ENCODE peak calls at places on chromosome 19, in eight cellular contexts. Q is NCI-H510A; C is GM13977; X is activated CD4-positive, alpha-beta T cell treated with anti-CD3 and anti-CD28 coated beads for 48 hours; S is pancreas; K is ascending aorta; U is Ammon's horn; A is activated naive CD8-positive, alpha-beta T cell treated with anti-CD3 and anti-CD28 coated beads, Interleukin-2, amount 50 U/mL, for 24 hours. B is an unnamed sample.

GRCh38 chr19:3520166-3521103 is 14.3 kb downstream of the FZR1 start:
- DNase-seq in Q (no peak), C (no peak), K (peak), A (no peak), S (no peak), X (no peak), U (no peak), B (no peak)

GRCh38 chr19:19185853-19186728 is 5.9 kb downstream of the BORCS8 start:
- DNase-seq in C (no peak), A (peak), S (no peak), K (no peak), U (no peak), X (peak), Q (peak), B (no peak)

GRCh38 chr19:55384576-55385235 is 614 bp upstream of the TMEM238 start:
- DNase-seq in X (peak), C (no peak), S (no peak), U (no peak), Q (peak), A (peak), K (no peak), B (peak)

GRCh38 chr19:35222373-35223005 is 6.0 kb downstream of the FAM187B start:
- DNase-seq in S (no peak), Q (no peak), X (no peak), K (no peak), C (no peak), A (peak), U (no peak), B (no peak)

GRCh38 chr19:1241417-1242095 is at the start of gene ATP5F1D:
- DNase-seq in K (peak), C (peak), U (peak), X (peak), A (peak), S (peak), Q (peak), B (peak)

GRCh38 chr19:6947745-6948144 is 60.4 kb downstream of the ADGRE1 start:
- DNase-seq in A (peak), S (no peak), X (peak), U (no peak), C (peak), K (no peak), Q (no peak), B (no peak)

GRCh38 chr19:57338798-57339378 is 12.2 kb upstream of the ZNF304 start:
- DNase-seq in A (no peak), C (no peak), S (no peak), Q (no peak), X (no peak), U (no peak), K (no peak), B (no peak)

GRCh38 chr19:9008667-9009066 is 1.5 kb downstream of the MUC16 start:
- DNase-seq in A (no peak), U (no peak), X (no peak), C (no peak), S (no peak), Q (no peak), K (no peak), B (no peak)

GRCh38 chr19:48553676-48554384 is 1.9 kb downstream of the SULT2B1 start:
- DNase-seq in A (no peak), S (peak), U (no peak), X (no peak), C (no peak), K (no peak), Q (no peak), B (no peak)

GRCh38 chr19:32363632-32364031 is 18.2 kb downstream of the ZNF507 start:
- DNase-seq in X (no peak), S (no peak), C (no peak), K (no peak), U (peak), Q (no peak), A (no peak), B (peak)

GRCh38 chr19:6394831-6395230 is 1.9 kb upstream of the GTF2F1 start:
- DNase-seq in A (no peak), Q (no peak), X (no peak), C (no peak), K (no peak), S (no peak), U (no peak), B (no peak)

GRCh38 chr19:53660584-53660983 is 28.8 kb downstream of the DPRX start:
- DNase-seq in Q (no peak), C (no peak), S (no peak), K (no peak), A (no peak), X (no peak), U (no peak), B (no peak)

GRCh38 chr19:11382898-11383705 is 1.0 kb downstream of the EPOR start:
- DNase-seq in A (peak), Q (peak), X (peak), K (peak), S (peak), C (peak), U (no peak), B (no peak)

GRCh38 chr19:44452367-44452766 is 4.1 kb upstream of the ZNF229 start:
- DNase-seq in U (no peak), K (no peak), A (no peak), Q (no peak), S (no peak), C (no peak), X (no peak), B (no peak)

GRCh38 chr19:9885077-9885552 is 50.0 kb downstream of the PIN1 start:
- DNase-seq in U (peak), S (peak), K (no peak), Q (no peak), X (no peak), A (no peak), C (no peak), B (peak)

GRCh38 chr19:51119089-51119488 is 5.6 kb upstream of the SIGLEC9 start:
- DNase-seq in X (no peak), K (no peak), C (no peak), U (no peak), S (no peak), A (no peak), Q (no peak), B (no peak)

GRCh38 chr19:55347442-55348009 is 7.0 kb downstream of the COX6B2 start:
- DNase-seq in U (no peak), A (no peak), X (no peak), Q (no peak), K (no peak), C (no peak), S (no peak), B (no peak)

GRCh38 chr19:30784850-30785459 is 412.8 kb downstream of the ZNF536 start:
- DNase-seq in A (peak), Q (no peak), K (peak), U (peak), C (peak), X (peak), S (peak), B (peak)

GRCh38 chr19:16455489-16455888 is 16.3 kb downstream of the EPS15L1 start:
- DNase-seq in S (no peak), C (no peak), K (no peak), Q (no peak), A (no peak), U (no peak), X (no peak), B (no peak)

GRCh38 chr19:11577451-11578341 is at the start of gene ACP5:
- DNase-seq in Q (no peak), X (no peak), U (no peak), C (no peak), A (no peak), S (no peak), K (no peak), B (no peak)

GRCh38 chr19:52735734-52736133 is 890 bp upstream of the ZNF611 start:
- DNase-seq in Q (no peak), U (peak), X (peak), A (no peak), C (no peak), K (peak), S (peak), B (peak)

GRCh38 chr19:48244289-48244688 is 11.4 kb downstream of the CARD8 start:
- DNase-seq in S (no peak), X (peak), Q (no peak), K (no peak), A (peak), C (no peak), U (peak), B (no peak)

GRCh38 chr19:49165111-49165750 is 7.6 kb downstream of the TRPM4 start:
- DNase-seq in A (no peak), X (no peak), S (peak), U (peak), K (peak), C (no peak), Q (no peak), B (no peak)

GRCh38 chr19:35336166-35336955 is 7.4 kb downstream of the CD22 start:
- DNase-seq in S (no peak), Q (no peak), K (no peak), U (no peak), A (no peak), X (no peak), C (no peak), B (no peak)

GRCh38 chr19:52941941-52942370 is 18.7 kb upstream of the ZNF888 start:
- DNase-seq in X (peak), K (peak), S (no peak), U (no peak), A (peak), C (no peak), Q (no peak), B (no peak)

GRCh38 chr19:50330365-50331078 is 1.3 kb upstream of the KCNC3 start:
- DNase-seq in A (peak), X (peak), S (peak), Q (peak), C (peak), U (peak), K (peak), B (peak)

GRCh38 chr19:47444388-47444821 is 25.1 kb upstream of the MEIS3 start:
- DNase-seq in C (no peak), Q (no peak), U (no peak), K (no peak), X (peak), S (no peak), A (no peak), B (no peak)

GRCh38 chr19:40253611-40254092 is 27.2 kb upstream of the CCNP start:
- DNase-seq in U (no peak), C (no peak), A (no peak), K (no peak), Q (no peak), S (no peak), X (no peak), B (no peak)

GRCh38 chr19:47891923-47892666 is 6.0 kb upstream of the SULT2A1 start:
- DNase-seq in S (peak), U (no peak), A (no peak), C (no peak), X (no peak), Q (no peak), K (no peak), B (no peak)

GRCh38 chr19:50323782-50324133 is 5.4 kb downstream of the KCNC3 start:
- DNase-seq in U (no peak), C (peak), K (no peak), S (no peak), Q (no peak), X (no peak), A (no peak), B (no peak)

GRCh38 chr19:10766049-10766623 is 48.3 kb downstream of the DNM2 start:
- DNase-seq in A (no peak), Q (no peak), U (no peak), X (no peak), K (no peak), C (no peak), S (no peak), B (no peak)

GRCh38 chr19:55251296-55252081 is 7.3 kb downstream of the PPP6R1 start:
- DNase-seq in X (peak), C (no peak), U (no peak), Q (no peak), S (no peak), A (peak), K (no peak), B (no peak)

GRCh38 chr19:15529774-15530372 is 21.5 kb downstream of the CYP4F22 start:
- DNase-seq in U (no peak), C (no peak), K (no peak), S (no peak), Q (no peak), A (no peak), X (no peak), B (no peak)

GRCh38 chr19:19546751-19547162 is 8.7 kb downstream of the CILP2 start:
- DNase-seq in C (no peak), X (no peak), K (no peak), U (no peak), Q (no peak), A (no peak), S (no peak), B (no peak)

GRCh38 chr19:737591-738093 is 13.3 kb upstream of the MISP start:
- DNase-seq in S (no peak), Q (no peak), K (no peak), U (peak), C (peak), A (peak), X (peak), B (no peak)

GRCh38 chr19:1860133-1860775 is 3.1 kb downstream of the KLF16 start:
- DNase-seq in A (no peak), U (peak), C (no peak), Q (peak), S (peak), X (peak), K (no peak), B (no peak)

B was measured in globus pallidus.